ENCODE peak calls at places on chromosome 12, in four cellular contexts. N is aorta; Q is effector memory CD8-positive, alpha-beta T cell; D is T follicular helper cell. X is an unnamed sample.

GRCh38 chr12:8099235-8099634 is 17.2 kb downstream of the NECAP1 start:
- DNase-seq in N (no peak), Q (no peak), D (no peak), X (no peak)

GRCh38 chr12:31752450-31752849 is 23.6 kb upstream of the AMN1 start:
- DNase-seq in N (peak; percentile 53), Q (no peak), D (no peak), X (no peak)

GRCh38 chr12:75525263-75525662 is 13.9 kb upstream of the KRR1 start:
- DNase-seq in N (no peak), Q (no peak), D (no peak), X (no peak)

GRCh38 chr12:31574803-31575573 is 15.9 kb downstream of the DENND5B start:
- DNase-seq in N (no peak), Q (no peak), D (no peak), X (no peak)

GRCh38 chr12:39165338-39165737 is 259.9 kb upstream of the CPNE8 start:
- DNase-seq in N (no peak), Q (no peak), D (no peak), X (no peak)

GRCh38 chr12:11719678-11720099 is 70.2 kb downstream of the ETV6 start:
- DNase-seq in N (peak; percentile 90), Q (no peak), D (no peak), X (peak; percentile 88)

GRCh38 chr12:88955541-88955940 is 375.3 kb upstream of the KITLG start:
- DNase-seq in N (no peak), Q (no peak), D (no peak), X (no peak)

GRCh38 chr12:10212623-10213131 is at the start of gene GABARAPL1:
- DNase-seq in N (peak; percentile 88), Q (peak; percentile 81), D (peak; percentile 78), X (peak; percentile 74)

GRCh38 chr12:82034769-82035168 is 275.6 kb upstream of the PPFIA2 start:
- DNase-seq in N (no peak), Q (no peak), D (no peak), X (no peak)

GRCh38 chr12:54662028-54662427 is 13.9 kb upstream of the DCD start:
- DNase-seq in N (no peak), Q (no peak), D (no peak), X (no peak)

GRCh38 chr12:65670775-65671174 is 153.5 kb upstream of the HMGA2 start:
- DNase-seq in N (no peak), Q (no peak), D (no peak), X (no peak)

GRCh38 chr12:103930787-103931536 is 752 bp downstream of the HSP90B1 start:
- DNase-seq in N (peak; percentile 59), Q (peak; percentile 5), D (no peak), X (no peak)

X was measured in COLO829.